ENCODE peak calls at places on chromosomes 13 and 19, in six cellular contexts. F is HCT116, C is PC-3, Z is SK-N-SH, X is neural progenitor cell, D is GM23248. O is an unnamed sample.

GRCh38 chr19:17654993-17655392 is 33.2 kb downstream of the UNC13A start:
- DNase-seq in X (no peak), F (peak), D (no peak), C (peak), Z (peak), O (no peak)

GRCh38 chr19:19613456-19613855 is 5.0 kb downstream of the PBX4 start:
- DNase-seq in F (peak), Z (no peak), X (no peak), C (peak), D (peak), O (no peak)

GRCh38 chr13:34900288-34900739 is 41.8 kb upstream of the NBEA start:
- DNase-seq in Z (no peak), X (peak), C (no peak), F (no peak), D (no peak), O (no peak)

GRCh38 chr13:39874331-39875055 is 219.0 kb downstream of the COG6 start:
- DNase-seq in Z (no peak), D (no peak), F (no peak), X (no peak), C (no peak), O (no peak)

GRCh38 chr19:18097993-18098890 is 664 bp downstream of the MAST3 start:
- DNase-seq in X (no peak), C (no peak), D (no peak), Z (no peak), F (no peak), O (no peak)

GRCh38 chr19:19900124-19900523 is 622 bp upstream of the ZNF93 start:
- DNase-seq in D (peak), C (no peak), Z (peak), F (no peak), X (no peak), O (no peak)

GRCh38 chr19:10744848-10745293 is 27.0 kb downstream of the DNM2 start:
- DNase-seq in D (no peak), F (no peak), C (no peak), Z (no peak), X (no peak), O (no peak)

GRCh38 chr19:1122972-1123363 is 19.2 kb downstream of the GPX4 start:
- DNase-seq in D (peak), Z (peak), F (peak), C (peak), X (peak), O (no peak)

GRCh38 chr13:20019033-20019432 is 60.5 kb downstream of the ZMYM2 start:
- DNase-seq in F (no peak), X (no peak), Z (no peak), C (no peak), D (no peak), O (no peak)

GRCh38 chr13:61316647-61317046 is 99.0 kb downstream of the PCDH20 start:
- DNase-seq in D (no peak), F (no peak), Z (no peak), X (peak), C (no peak), O (no peak)

GRCh38 chr13:60112771-60113170 is 51.0 kb downstream of the DIAPH3 start:
- DNase-seq in C (no peak), D (peak), X (no peak), Z (no peak), F (no peak), O (no peak)

GRCh38 chr13:25864116-25864515 is 187.7 kb downstream of the SHISA2 start:
- DNase-seq in C (no peak), F (no peak), D (no peak), Z (no peak), X (no peak), O (no peak)

GRCh38 chr13:30906411-30906990 is 430 bp downstream of the MEDAG start:
- DNase-seq in Z (no peak), F (no peak), X (no peak), D (peak), C (no peak), O (no peak)

GRCh38 chr19:13847033-13847899 is 29.7 kb upstream of the NANOS3 start:
- DNase-seq in Z (peak), D (peak), X (peak), C (peak), F (peak), O (peak)

GRCh38 chr19:35110974-35111373 is 4.6 kb upstream of the FXYD3 start:
- DNase-seq in X (no peak), C (no peak), Z (no peak), F (no peak), D (no peak), O (no peak)

GRCh38 chr19:43498233-43498830 is 6.2 kb downstream of the PHLDB3 start:
- DNase-seq in Z (no peak), F (no peak), X (no peak), D (no peak), C (no peak), O (no peak)

GRCh38 chr13:43918636-43919035 is 38.9 kb downstream of the LACC1 start:
- DNase-seq in F (no peak), X (no peak), Z (no peak), D (no peak), C (no peak), O (no peak)

GRCh38 chr13:50990540-50991506 is 81.2 kb downstream of the RNASEH2B start:
- DNase-seq in F (no peak), D (peak), X (peak), Z (peak), C (no peak), O (no peak)

GRCh38 chr19:21697698-21698097 is 69.7 kb downstream of the ZNF100 start:
- DNase-seq in X (no peak), F (no peak), C (no peak), D (no peak), Z (no peak), O (no peak)

GRCh38 chr13:50715402-50716146 is 127.9 kb downstream of the DLEU7 start:
- DNase-seq in F (no peak), D (no peak), X (no peak), C (no peak), Z (no peak), O (no peak)

GRCh38 chr19:45492627-45493470 is 4.0 kb downstream of the RTN2 start:
- DNase-seq in D (peak), F (peak), Z (peak), X (peak), C (peak), O (no peak)

GRCh38 chr19:2887391-2887914 is 13.3 kb upstream of the ZNF57 start:
- DNase-seq in Z (peak), C (peak), F (peak), X (peak), D (peak), O (peak)

GRCh38 chr19:2885736-2886135 is 15.0 kb upstream of the ZNF57 start:
- DNase-seq in X (no peak), Z (no peak), D (no peak), C (no peak), F (no peak), O (no peak)

GRCh38 chr19:2883686-2884439 is 16.7 kb downstream of the ZNF556 start:
- DNase-seq in X (no peak), Z (no peak), C (no peak), D (peak), F (no peak), O (no peak)

GRCh38 chr19:2888739-2889224 is 11.9 kb upstream of the ZNF57 start:
- DNase-seq in C (no peak), X (no peak), Z (no peak), D (peak), F (no peak), O (no peak)
- H3K4me3 ChIP-seq in C (no peak), X (no peak), Z (no peak), D (peak), F (no peak), O (no peak)

DNA sequence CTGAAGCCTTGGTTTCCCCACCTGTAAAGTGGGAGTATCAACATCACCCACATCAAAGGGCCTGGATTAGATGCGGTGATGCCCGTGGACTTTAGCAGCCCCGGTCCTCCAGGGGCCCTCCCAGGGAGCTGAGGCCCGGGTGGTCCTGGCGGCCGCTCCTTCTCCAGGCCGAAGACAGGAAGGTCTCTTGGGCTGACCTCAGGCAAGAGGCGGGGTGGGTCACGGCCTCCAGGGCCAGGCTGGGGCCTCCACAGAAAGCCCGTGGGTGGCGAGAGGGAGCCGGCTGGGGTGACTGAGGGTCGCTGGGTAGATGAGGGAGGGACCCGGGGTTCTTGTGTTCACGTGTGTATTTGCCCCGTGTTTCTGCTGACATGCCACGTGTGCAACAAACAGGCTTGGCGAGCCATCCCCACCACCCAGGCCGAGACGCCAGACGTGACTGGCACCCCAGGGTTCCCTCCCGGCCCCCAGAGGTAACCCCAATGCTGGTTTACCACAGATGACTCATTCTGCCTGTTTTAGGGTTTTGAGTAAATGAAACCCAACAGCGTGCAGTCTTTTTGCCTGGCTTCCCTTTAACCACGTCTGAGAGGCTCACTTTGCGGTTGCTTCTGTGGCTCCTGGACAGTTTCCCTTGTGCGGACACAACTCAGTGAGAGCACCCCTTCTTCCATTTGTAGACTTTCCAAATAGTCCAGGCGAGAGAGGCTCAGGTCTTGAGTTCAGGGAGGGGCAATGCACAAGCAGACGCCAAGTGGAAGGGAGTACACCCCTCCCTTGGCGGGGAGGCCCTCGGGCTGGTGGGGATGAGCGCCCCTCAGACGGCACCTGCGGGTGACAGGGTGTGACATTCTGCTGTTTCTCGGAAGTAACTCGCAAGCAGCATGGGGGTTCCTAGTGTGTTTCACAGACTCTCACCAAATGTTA is 42.9 kb downstream of the C13orf46 start:
- DNase-seq in F (no peak), Z (no peak), C (no peak), X (no peak), D (no peak), O (peak)
- TF ChIP-seq EZH2phosphoT487 in F (no peak), Z (no peak), C (no peak), X (no peak), D (no peak), O (no peak)

GRCh38 chr13:97433727-97434416 is at the start of gene RAP2A:
- DNase-seq in Z (peak), X (peak), D (peak), C (peak), F (peak), O (peak)

GRCh38 chr13:97435794-97436193 is 1.8 kb downstream of the RAP2A start:
- DNase-seq in F (no peak), Z (no peak), D (peak), C (no peak), X (no peak), O (peak)

GRCh38 chr13:97436845-97437244 is 2.9 kb downstream of the RAP2A start:
- DNase-seq in Z (no peak), D (no peak), C (no peak), F (no peak), X (no peak), O (no peak)

GRCh38 chr13:97434417-97435296 is 688 bp downstream of the RAP2A start:
- DNase-seq in Z (peak), D (peak), C (peak), F (no peak), X (no peak), O (peak)

GRCh38 chr13:97435297-97435682 is 1.3 kb downstream of the RAP2A start:
- DNase-seq in D (no peak), F (no peak), C (no peak), Z (no peak), X (no peak), O (no peak)
- H3K9ac ChIP-seq in D (peak), F (peak), C (peak), Z (peak), X (peak), O (peak)

GRCh38 chr19:51576850-51577249 is 5.8 kb downstream of the ZNF175 start:
- DNase-seq in X (no peak), F (no peak), C (no peak), D (no peak), Z (no peak), O (no peak)
- H3K4me3 ChIP-seq in X (no peak), F (no peak), C (no peak), D (no peak), Z (no peak), O (no peak)

DNA sequence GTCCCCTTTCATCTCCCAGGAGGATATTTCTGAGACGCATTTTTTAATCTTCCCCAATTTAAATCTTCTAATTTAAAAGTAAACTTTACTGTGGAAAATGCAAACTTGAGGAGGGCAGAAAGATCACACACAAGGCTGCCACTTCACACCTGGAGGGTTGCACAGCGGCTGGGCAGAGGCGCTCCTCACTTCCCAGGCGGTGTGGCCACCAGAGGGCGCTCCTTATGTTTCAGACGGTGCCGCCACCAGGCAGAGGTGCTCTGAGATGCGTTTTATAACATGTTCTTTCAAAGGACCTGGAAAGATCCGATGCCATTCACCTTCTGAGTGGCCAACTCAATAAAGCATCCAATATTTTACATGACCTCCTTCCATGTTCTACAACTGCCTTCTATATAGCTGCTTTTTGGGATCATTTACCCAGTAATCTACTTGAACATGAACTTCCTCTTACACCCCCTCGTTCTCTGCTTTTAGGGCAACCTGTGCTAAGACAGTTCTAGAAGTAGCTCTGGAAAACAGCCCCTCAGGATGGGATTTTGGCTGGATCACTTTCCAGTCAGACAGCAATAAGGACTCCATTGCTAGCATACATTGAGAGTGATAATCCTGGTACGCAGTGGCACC is 14.8 kb upstream of the MTUS2 start:
- DNase-seq in F (no peak), Z (peak), C (peak), X (peak), D (peak), O (peak)
- TF ChIP-seq EZH2phosphoT487 in F (no peak), Z (no peak), C (no peak), X (no peak), D (no peak), O (no peak)

DNA sequence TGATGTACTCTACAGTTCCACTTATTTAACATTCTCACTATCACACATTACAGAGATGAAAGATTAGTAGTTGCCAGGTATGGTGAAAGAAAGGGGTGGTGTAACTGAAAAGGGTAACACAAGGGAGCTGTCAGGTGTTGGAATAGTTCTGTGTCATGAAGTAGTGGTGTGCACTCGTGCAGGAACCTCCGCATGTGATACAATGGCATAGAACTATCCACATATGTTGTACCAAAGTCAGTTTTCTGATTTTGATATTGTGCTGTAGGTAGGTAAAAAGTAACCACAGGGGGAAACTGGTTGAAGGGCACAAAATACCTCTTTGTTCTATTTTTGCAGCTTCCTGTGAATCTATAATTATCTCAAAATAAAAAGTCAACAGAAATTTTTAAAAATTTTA is 24.4 kb upstream of the RPL21 start:
- DNase-seq in X (no peak), F (no peak), C (no peak), Z (no peak), D (no peak), O (peak)
- H3K9ac ChIP-seq in X (no peak), F (no peak), C (no peak), Z (no peak), D (no peak), O (no peak)